ENCODE peak calls at places on chromosome 6, in six cellular contexts. O is lung, I is bronchial epithelial cell, L is transverse colon, J is GM06990, Y is fibroblast of pulmonary artery. F is an unnamed sample.
A peak's percentile ranks its signal among the peaks of the same experiment; 100 is the strongest.

GRCh38 chr6:29705389-29706231 is 17.6 kb upstream of the HLA-F start:
- DNase-seq in Y (peak; percentile 69), L (no peak), I (peak; percentile 57), J (no peak), O (no peak), F (no peak)

GRCh38 chr6:54419885-54420284 is 111.6 kb downstream of the TINAG start:
- DNase-seq in L (no peak), J (no peak), O (no peak), Y (peak; percentile 92), I (peak; percentile 98), F (no peak)

GRCh38 chr6:41160933-41161332 is 2.0 kb downstream of the TREM2 start:
- DNase-seq in J (no peak), L (no peak), I (no peak), O (no peak), Y (no peak), F (no peak)

GRCh38 chr6:70956451-70957283 is at the start of gene B3GAT2:
- DNase-seq in Y (peak; percentile 23), L (no peak), I (no peak), J (peak; percentile 20), O (no peak), F (no peak)

GRCh38 chr6:45310118-45310788 is 17.9 kb upstream of the RUNX2 start:
- DNase-seq in O (no peak), I (no peak), J (no peak), L (no peak), Y (no peak), F (no peak)

GRCh38 chr6:158043008-158043407 is 61.3 kb downstream of the SYNJ2 start:
- DNase-seq in J (no peak), I (no peak), Y (no peak), L (no peak), O (no peak), F (no peak)

GRCh38 chr6:21615504-21615903 is 22.0 kb downstream of the SOX4 start:
- DNase-seq in J (no peak), I (no peak), L (no peak), Y (peak; percentile 45), O (no peak), F (no peak)

GRCh38 chr6:3825331-3825831 is 23.8 kb upstream of the FAM50B start:
- DNase-seq in I (peak; percentile 72), L (no peak), Y (peak; percentile 67), O (peak; percentile 46), J (no peak), F (no peak)

GRCh38 chr6:63802606-63803206 is 167.1 kb downstream of the PHF3 start:
- DNase-seq in L (no peak), J (no peak), O (no peak), Y (peak; percentile 65), I (peak; percentile 45), F (no peak)

GRCh38 chr6:33197431-33198048 is 2.9 kb downstream of the RXRB start:
- DNase-seq in I (peak; percentile 71), J (peak; percentile 40), L (peak; percentile 37), O (peak; percentile 59), Y (peak; percentile 79), F (no peak)

GRCh38 chr6:20540683-20541082 is 6.4 kb downstream of the CDKAL1 start:
- DNase-seq in Y (no peak), I (peak; percentile 69), L (no peak), O (no peak), J (no peak), F (no peak)

GRCh38 chr6:169155481-169155880 is 98.2 kb downstream of the THBS2 start:
- DNase-seq in J (no peak), I (no peak), Y (no peak), O (peak; percentile 26), L (no peak), F (no peak)

GRCh38 chr6:159595173-159595572 is 97.9 kb downstream of the SOD2 start:
- DNase-seq in J (no peak), Y (peak; percentile 55), L (no peak), O (no peak), I (peak; percentile 87), F (no peak)

GRCh38 chr6:13813011-13813410 is 1.3 kb downstream of the MCUR1 start:
- DNase-seq in J (no peak), O (no peak), I (peak; percentile 32), L (no peak), Y (no peak), F (no peak)

GRCh38 chr6:39844866-39845265 is 52.7 kb downstream of the DAAM2 start:
- DNase-seq in L (no peak), Y (no peak), O (no peak), J (no peak), I (no peak), F (no peak)

GRCh38 chr6:159633196-159633595 is 59.8 kb downstream of the SOD2 start:
- DNase-seq in I (peak; percentile 23), L (no peak), J (no peak), Y (peak; percentile 18), O (no peak), F (no peak)

GRCh38 chr6:41894366-41895299 is 542 bp downstream of the USP49 start:
- DNase-seq in J (no peak), O (no peak), L (peak; percentile 9), I (peak; percentile 19), Y (peak; percentile 7), F (no peak)

GRCh38 chr6:35093118-35093445 is 48.1 kb downstream of the TCP11 start:
- DNase-seq in J (no peak), I (no peak), Y (no peak), L (no peak), O (no peak), F (no peak)

GRCh38 chr6:11702039-11702795 is 76.4 kb downstream of the ADTRP start:
- DNase-seq in Y (peak; percentile 72), I (peak; percentile 85), L (no peak), J (no peak), O (no peak), F (no peak)

GRCh38 chr6:118876814-118877213 is 17.1 kb upstream of the ASF1A start:
- DNase-seq in J (no peak), Y (peak; percentile 67), I (no peak), O (no peak), L (no peak), F (no peak)

GRCh38 chr6:152748843-152749242 is 1.8 kb upstream of the VIP start:
- DNase-seq in L (no peak), I (peak; percentile 37), Y (peak; percentile 51), O (no peak), J (peak; percentile 5), F (no peak)

GRCh38 chr6:162907876-162908481 is 180.2 kb downstream of the PACRG start:
- DNase-seq in L (no peak), I (peak; percentile 50), Y (peak; percentile 74), J (no peak), O (no peak), F (peak; percentile 22)

GRCh38 chr6:140663094-140663493 is 1288.6 kb upstream of the CITED2 start:
- DNase-seq in J (no peak), L (no peak), Y (no peak), I (no peak), O (no peak), F (no peak)

DNA sequence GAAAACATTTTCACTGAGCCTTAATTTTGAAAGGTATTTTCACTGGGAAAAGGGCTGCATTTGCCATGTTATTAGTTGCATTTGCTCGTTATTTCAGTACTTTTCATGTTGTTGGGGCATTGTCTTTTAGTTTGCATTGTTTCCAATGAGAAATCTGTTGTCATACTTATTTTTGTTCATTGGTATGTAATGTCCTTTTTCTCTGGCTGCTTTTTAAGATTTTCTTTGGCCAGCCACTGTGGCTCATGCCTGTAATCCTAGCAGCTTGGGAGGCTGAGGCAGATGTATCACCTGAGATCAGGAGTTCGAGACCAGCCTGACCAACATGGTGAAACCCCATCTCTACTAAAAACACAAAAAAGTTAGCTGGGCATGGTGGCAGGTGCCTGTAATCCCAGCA is 379.9 kb downstream of the SAMD5 start:
- DNase-seq in Y (no peak), L (no peak), J (no peak), I (no peak), O (no peak), F (no peak)
- H3K4me3 ChIP-seq in Y (no peak overlapping the region), L (no peak overlapping the region), J (no peak overlapping the region), I (no peak overlapping the region), O (no peak overlapping the region), F (no peak overlapping the region)

GRCh38 chr6:43799671-43800623 is 29.9 kb downstream of the VEGFA start:
- DNase-seq in Y (no peak), O (no peak), I (no peak), J (no peak), L (no peak), F (no peak)

GRCh38 chr6:43798688-43799444 is 28.9 kb downstream of the VEGFA start:
- DNase-seq in L (peak; percentile 90), Y (peak; percentile 58), O (peak; percentile 90), J (no peak), I (peak; percentile 78), F (no peak)

GRCh38 chr6:43801489-43802181 is 31.6 kb downstream of the VEGFA start:
- DNase-seq in Y (no peak), J (no peak), I (no peak), O (no peak), L (no peak), F (no peak)

GRCh38 chr6:43803055-43803782 is 33.2 kb downstream of the VEGFA start:
- DNase-seq in J (no peak), L (no peak), I (peak; percentile 39), O (no peak), Y (peak; percentile 52), F (no peak)

GRCh38 chr6:43800746-43801488 is 30.9 kb downstream of the VEGFA start:
- DNase-seq in L (no peak), Y (no peak), J (no peak), I (no peak), O (no peak), F (no peak)
- TF ChIP-seq CTCF in L (no peak), Y (no peak), J (no peak), I (peak; percentile 9), O (no peak), F (peak; percentile 34)

DNA sequence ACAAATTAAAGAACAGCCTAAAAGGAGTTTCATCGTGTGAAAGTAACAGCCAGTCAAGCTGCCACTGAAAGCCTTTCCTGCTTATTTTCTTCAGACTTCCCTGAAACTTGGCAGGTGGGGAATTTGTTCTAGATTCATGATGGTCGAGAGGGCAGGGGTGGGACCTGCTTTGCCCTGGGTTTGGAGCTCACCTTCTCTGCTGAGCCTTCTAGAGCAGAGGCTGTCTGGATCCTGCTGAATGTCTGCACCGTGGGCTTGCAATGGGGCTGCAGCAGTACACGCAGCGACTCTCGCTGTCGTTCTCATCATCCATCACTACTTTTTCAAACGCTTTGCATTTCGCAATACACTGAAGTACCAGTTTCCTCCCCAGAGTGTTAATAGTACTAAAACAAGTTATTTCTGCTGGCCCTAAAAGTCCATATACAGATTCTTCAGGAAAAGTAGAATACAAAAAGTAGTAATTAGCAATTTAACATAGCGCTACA is 16.3 kb downstream of the FOXC1 start:
- DNase-seq in L (no peak), Y (no peak), I (no peak), J (no peak), O (no peak), F (no peak)
- H3K4me3 ChIP-seq in L (no peak overlapping the region), Y (no peak overlapping the region), I (no peak overlapping the region), J (no peak overlapping the region), O (no peak overlapping the region), F (no peak overlapping the region)

GRCh38 chr6:6220718-6221117 is 99.7 kb downstream of the F13A1 start:
- DNase-seq in O (no peak), J (no peak), L (no peak), Y (no peak), I (peak; percentile 3), F (no peak)
- TF ChIP-seq CTCF in O (no peak), J (peak; percentile 60), L (peak; percentile 14), Y (no peak), I (peak; percentile 23), F (peak; percentile 25)

DNA sequence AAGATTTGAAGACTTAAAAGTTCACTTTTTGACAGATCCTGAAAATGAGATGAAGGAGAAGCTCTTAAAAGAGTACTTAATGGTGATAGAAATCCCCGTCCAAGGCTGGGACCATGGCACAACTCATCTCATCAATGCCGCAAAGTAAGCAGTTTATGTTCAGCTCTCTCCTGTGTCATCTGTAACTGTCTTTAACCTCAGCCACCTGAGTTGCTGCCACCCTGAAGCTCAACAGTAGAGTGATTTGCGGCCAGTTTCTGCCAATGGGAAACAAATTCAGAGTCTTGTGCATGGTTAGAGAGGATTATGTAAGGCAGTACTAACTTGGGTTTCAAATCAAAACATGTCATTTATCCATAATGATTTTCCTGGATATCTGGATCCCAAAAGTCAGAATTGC is 10.1 kb downstream of the TNFAIP3 start:
- DNase-seq in Y (no peak), O (no peak), L (no peak), I (no peak), J (no peak), F (no peak)
- H3K4me3 ChIP-seq in Y (no peak overlapping the region), O (no peak overlapping the region), L (no peak overlapping the region), I (no peak overlapping the region), J (no peak overlapping the region), F (no peak overlapping the region)

F was measured in GM12864.